ENCODE peak calls at places on chromosomes 7 and 10, in ten cellular contexts. S, V, B, M, D, N, F, H, U and Y are unnamed samples.

GRCh38 chr10:123573236-123574147 is 92.7 kb upstream of the GPR26 start:
- DNase-seq in H (peak; percentile 41), D (peak; percentile 78), N (peak; percentile 10), V (no peak), M (peak; percentile 54), F (peak; percentile 89), U (peak; percentile 6), S (peak; percentile 94), B (no peak), Y (no peak)

GRCh38 chr10:78905940-78906308 is 162.8 kb upstream of the ZMIZ1 start:
- DNase-seq in M (no peak), H (no peak), U (no peak), N (no peak), S (no peak), D (peak; percentile 47), B (no peak), F (no peak), V (no peak), Y (no peak)

GRCh38 chr7:108805808-108806397 is 236.2 kb downstream of the DNAJB9 start:
- DNase-seq in U (peak; percentile 62), V (peak; percentile 2), D (peak; percentile 25), N (no peak), S (no peak), M (peak; percentile 7), H (no peak), B (no peak), F (peak; percentile 11), Y (peak; percentile 69)

GRCh38 chr10:68156373-68157185 is 47.3 kb downstream of the MYPN start:
- DNase-seq in M (peak; percentile 75), U (peak; percentile 87), H (peak; percentile 51), D (peak; percentile 80), F (peak; percentile 19), S (no peak), B (no peak), N (peak; percentile 49), V (peak; percentile 30), Y (no peak)

GRCh38 chr10:110500515-110500905 is 2.8 kb downstream of the DUSP5 start:
- DNase-seq in D (no peak), V (peak; percentile 85), B (no peak), N (no peak), F (peak; percentile 79), H (no peak), S (peak; percentile 87), M (peak; percentile 86), U (peak; percentile 77), Y (peak; percentile 17)

GRCh38 chr10:5079306-5079830 is 14.8 kb upstream of the AKR1C3 start:
- DNase-seq in V (no peak), H (no peak), M (no peak), N (no peak), D (peak; percentile 32), U (no peak), B (no peak), S (no peak), F (no peak), Y (no peak)

GRCh38 chr7:38040831-38041230 is 120.4 kb downstream of the EPDR1 start:
- DNase-seq in V (no peak), S (no peak), B (no peak), F (no peak), M (no peak), U (no peak), H (no peak), D (no peak), N (no peak), Y (no peak)

GRCh38 chr10:126062132-126063032 is 166.0 kb downstream of the FANK1 start:
- DNase-seq in B (peak; percentile 99), H (no peak), U (peak; percentile 97), F (peak; percentile 97), M (peak; percentile 98), V (peak; percentile 96), S (peak; percentile 92), N (no peak), D (no peak), Y (peak; percentile 68)

GRCh38 chr7:138092486-138093028 is 16.3 kb downstream of the AKR1D1 start:
- DNase-seq in U (no peak), N (no peak), D (no peak), V (no peak), S (no peak), F (no peak), M (no peak), H (no peak), B (no peak), Y (no peak)

GRCh38 chr7:155375337-155376277 is 77.9 kb downstream of the INSIG1 start:
- DNase-seq in B (no peak), H (no peak), N (no peak), S (no peak), F (no peak), D (no peak), M (no peak), U (no peak), V (no peak), Y (no peak)

GRCh38 chr10:5976689-5977470 is 463 bp downstream of the IL15RA start:
- DNase-seq in V (peak; percentile 58), S (peak; percentile 72), N (no peak), B (no peak), F (peak; percentile 50), D (peak; percentile 21), U (peak; percentile 57), M (peak; percentile 58), H (peak; percentile 55), Y (no peak)

GRCh38 chr10:34801066-34801738 is 13.9 kb downstream of the PARD3 start:
- DNase-seq in B (no peak), N (no peak), M (no peak), H (no peak), D (no peak), V (no peak), S (no peak), F (peak; percentile 32), U (peak; percentile 60), Y (no peak)

GRCh38 chr10:11901454-11902431 is 78.6 kb downstream of the PROSER2 start:
- DNase-seq in U (no peak), F (no peak), N (no peak), D (no peak), M (no peak), B (no peak), S (no peak), V (no peak), H (no peak), Y (no peak)

GRCh38 chr7:63065684-63066083 is 933.0 kb upstream of the ZNF722 start:
- DNase-seq in B (no peak), S (no peak), H (no peak), V (no peak), N (no peak), F (no peak), M (no peak), U (no peak), D (no peak), Y (no peak)

GRCh38 chr10:118128675-118129074 is 81.9 kb upstream of the RAB11FIP2 start:
- DNase-seq in V (no peak), S (no peak), F (no peak), U (no peak), M (no peak), N (no peak), H (no peak), B (no peak), D (no peak), Y (no peak)

GRCh38 chr7:2159176-2159520 is 73.6 kb downstream of the MAD1L1 start:
- DNase-seq in D (no peak), V (no peak), M (no peak), N (no peak), S (no peak), F (no peak), H (no peak), B (no peak), U (no peak), Y (no peak)